ENCODE peak calls at places on chromosomes 16 and 17, in four cellular contexts. H, T, P and I are unnamed samples.

GRCh38 chr17:21183468-21183867 is 30.5 kb downstream of the TMEM11 start:
- DNase-seq in H (no peak), T (no peak), P (peak; percentile 50), I (no peak)

GRCh38 chr17:73481672-73482071 is 162.6 kb downstream of the SDK2 start:
- DNase-seq in H (no peak), T (no peak), P (no peak), I (no peak)

GRCh38 chr16:64313726-64314125 is 808.1 kb downstream of the CDH11 start:
- DNase-seq in H (no peak), T (no peak), P (no peak), I (no peak)

GRCh38 chr17:8005357-8005756 is 2.9 kb downstream of the GUCY2D start:
- DNase-seq in H (no peak), T (no peak), P (no peak), I (peak; percentile 5)

GRCh38 chr16:70380205-70380918 is 33.7 kb downstream of the DDX19A start:
- DNase-seq in H (peak; percentile 88), T (peak; percentile 23), P (peak; percentile 80), I (peak; percentile 81)

GRCh38 chr17:36085710-36086268 is 4.2 kb downstream of the CCL3 start:
- DNase-seq in H (peak; percentile 74), T (no peak), P (no peak), I (no peak)

GRCh38 chr16:11903906-11904305 is 11.8 kb downstream of the GSPT1 start:
- DNase-seq in H (no peak), T (no peak), P (no peak), I (no peak)

GRCh38 chr17:56891751-56892150 is 22.1 kb downstream of the TRIM25 start:
- DNase-seq in H (peak; percentile 26), T (no peak), P (peak; percentile 64), I (no peak)

GRCh38 chr16:46621006-46621629 is at the start of gene SHCBP1:
- DNase-seq in H (peak; percentile 91), T (peak; percentile 82), P (peak; percentile 88), I (peak; percentile 90)

GRCh38 chr17:42937712-42938596 is 26.3 kb downstream of the AARSD1 start:
- DNase-seq in H (peak; percentile 76), T (peak; percentile 23), P (no peak), I (no peak)

GRCh38 chr17:59377410-59377809 is 46.0 kb downstream of the YPEL2 start:
- DNase-seq in H (no peak), T (no peak), P (no peak), I (no peak)

GRCh38 chr17:47188266-47188665 is 829 bp downstream of the CDC27 start:
- DNase-seq in H (peak; percentile 57), T (peak; percentile 26), P (no peak), I (no peak)

GRCh38 chr16:57667526-57668258 is 414 bp upstream of the ADGRG3 start:
- DNase-seq in H (peak; percentile 68), T (no peak), P (no peak), I (no peak)

GRCh38 chr16:11395008-11395948 is 50.0 kb downstream of the RMI2 start:
- DNase-seq in H (no peak), T (no peak), P (no peak), I (no peak)

GRCh38 chr17:68349157-68349556 is 57.9 kb downstream of the ARSG start:
- DNase-seq in H (no peak), T (no peak), P (no peak), I (no peak)

GRCh38 chr17:78665952-78666920 is 89.0 kb upstream of the DNAH17 start:
- DNase-seq in H (peak; percentile 42), T (peak; percentile 67), P (no peak), I (peak; percentile 70)

GRCh38 chr16:530111-530817 is 2.8 kb downstream of the CAPN15 start:
- DNase-seq in H (no peak), T (no peak), P (no peak), I (no peak)

GRCh38 chr16:80526418-80527061 is 14.3 kb upstream of the DYNLRB2 start:
- DNase-seq in H (peak; percentile 74), T (peak; percentile 41), P (no peak), I (no peak)

GRCh38 chr17:72136692-72137550 is 16.1 kb downstream of the SOX9 start:
- DNase-seq in H (no peak), T (no peak), P (no peak), I (no peak)

GRCh38 chr17:41538565-41538991 is 10.5 kb upstream of the KRT19 start:
- DNase-seq in H (peak; percentile 26), T (no peak), P (no peak), I (no peak)

GRCh38 chr17:8602679-8603078 is 27.8 kb downstream of the MYH10 start:
- DNase-seq in H (no peak), T (no peak), P (no peak), I (no peak)

GRCh38 chr16:88706288-88706964 is at the start of the genes CTU2 and RNF166:
- DNase-seq in H (peak; percentile 90), T (peak; percentile 91), P (peak; percentile 97), I (peak; percentile 89)

GRCh38 chr17:4394208-4395110 is 28.0 kb upstream of the UBE2G1 start:
- DNase-seq in H (no peak), T (no peak), P (no peak), I (no peak)

GRCh38 chr16:11669380-11670146 is 1.3 kb downstream of the SNN start:
- DNase-seq in H (no peak), T (peak; percentile 66), P (peak; percentile 85), I (no peak)

GRCh38 chr17:5560361-5560988 is 23.8 kb downstream of the NLRP1 start:
- DNase-seq in H (no peak), T (no peak), P (no peak), I (peak; percentile 62)

GRCh38 chr16:88957887-88958577 is 19.0 kb downstream of the CBFA2T3 start:
- DNase-seq in H (no peak), T (no peak), P (peak; percentile 58), I (no peak)

GRCh38 chr16:75105306-75106061 is 11.1 kb downstream of the LDHD start:
- DNase-seq in H (peak; percentile 36), T (peak; percentile 66), P (peak; percentile 72), I (no peak)

GRCh38 chr17:80182845-80183223 is 13.0 kb downstream of the CARD14 start:
- DNase-seq in H (no peak), T (no peak), P (no peak), I (no peak)

GRCh38 chr16:89880477-89881367 is 7.3 kb downstream of the TCF25 start:
- DNase-seq in H (no peak), T (no peak), P (no peak), I (no peak)

DNA sequence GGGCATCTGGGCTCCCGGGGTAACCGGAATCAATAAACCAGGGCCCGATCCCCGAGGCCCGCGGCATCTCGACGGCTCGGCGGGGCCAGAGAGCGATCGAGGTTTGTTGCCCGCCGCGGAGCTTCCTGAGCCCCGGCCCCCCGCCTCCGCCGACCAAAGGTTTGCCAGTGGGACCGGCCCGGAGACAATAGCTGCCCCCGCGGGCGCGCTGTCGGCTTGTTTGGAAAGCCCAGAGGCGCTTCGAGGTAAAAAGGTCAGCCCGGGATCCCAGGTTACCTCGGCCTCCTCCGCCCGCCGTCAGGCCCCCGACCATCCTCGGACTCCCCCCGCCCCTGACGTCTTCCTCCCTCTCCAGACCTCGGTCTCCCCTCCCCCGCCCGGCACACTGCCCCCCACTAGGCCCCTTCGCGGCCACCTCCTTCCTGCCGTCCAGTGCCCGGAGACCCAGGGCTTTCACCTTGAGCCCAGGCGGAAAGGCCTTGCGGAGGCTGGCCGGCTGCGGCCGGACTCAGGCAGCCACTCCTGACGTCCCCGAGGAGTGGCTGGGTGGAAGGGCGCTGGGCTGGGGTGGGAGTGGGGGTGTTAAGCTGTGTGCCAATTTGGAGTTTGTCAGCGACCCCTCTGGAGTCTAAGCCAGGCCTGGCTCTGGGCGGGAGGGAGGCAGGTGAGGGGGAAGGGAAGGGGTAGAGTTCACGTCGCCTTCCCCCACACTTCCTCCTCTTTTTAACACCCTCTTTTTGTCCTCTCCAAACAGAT is 3.6 kb downstream of the HOXB1 start:
- DNase-seq in H (no peak), T (no peak), P (peak; percentile 48), I (no peak)
- H3K27ac ChIP-seq in H (peak overlapping the region; percentile 61), T (no peak overlapping the region), P (no peak overlapping the region), I (no peak overlapping the region)

DNA sequence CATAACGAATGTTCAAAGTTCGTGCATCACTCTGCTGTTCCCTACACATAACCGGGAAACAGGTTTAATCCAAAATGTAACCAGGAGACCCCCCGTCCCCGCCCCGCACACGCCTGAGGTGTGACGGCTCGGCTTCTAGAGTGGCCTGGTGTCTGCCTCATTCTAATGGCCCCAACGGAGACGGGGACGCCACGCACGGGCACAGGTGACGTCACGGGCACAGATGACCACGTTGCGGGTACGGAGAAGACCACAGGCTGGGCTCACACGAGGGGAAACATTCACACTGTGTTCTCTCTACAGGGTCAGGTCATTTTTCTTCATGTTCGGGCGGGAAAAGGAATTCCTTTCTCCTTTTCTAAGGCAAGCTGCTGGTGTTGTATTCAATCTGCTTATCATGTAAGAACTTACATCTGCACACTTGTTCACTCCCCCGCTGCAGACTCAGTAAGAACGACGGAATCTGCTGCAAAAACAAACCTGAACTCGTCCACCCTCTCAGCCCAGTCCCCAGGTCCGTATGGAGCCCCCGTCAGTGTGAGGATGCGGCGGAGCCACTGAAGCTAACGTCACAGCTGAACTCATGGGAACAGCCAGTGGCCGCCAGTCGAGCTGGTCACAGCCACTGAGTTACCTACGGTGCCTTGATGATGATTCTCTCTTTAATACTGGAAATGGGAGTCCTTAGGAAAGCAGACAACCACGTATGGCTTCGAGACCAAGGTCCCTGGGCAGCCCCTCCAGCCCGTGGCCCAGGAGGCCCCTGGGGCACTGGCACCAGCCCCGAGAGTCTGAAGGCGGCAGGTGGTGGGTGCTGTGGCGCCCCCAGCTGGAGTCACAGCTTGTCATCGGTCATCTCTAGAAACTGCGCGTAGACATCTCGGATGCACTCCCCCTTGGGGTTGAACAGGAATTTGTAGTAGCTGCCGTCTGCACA is 32.9 kb downstream of the WDR45B start:
- DNase-seq in H (no peak), T (no peak), P (no peak), I (no peak)
- TF ChIP-seq CTCF in H (no peak), T (no peak), P (no peak), I (no peak)

GRCh38 chr16:29825145-29826044 is 5.1 kb downstream of the MVP start:
- DNase-seq in H (peak; percentile 79), T (peak; percentile 52), P (peak; percentile 77), I (peak; percentile 78)
- H3K27ac ChIP-seq in H (no peak overlapping the region), T (peak overlapping the region; percentile 81), P (peak overlapping the region; percentile 46), I (peak overlapping the region; percentile 15)

GRCh38 chr17:17748179-17748578 is 66.9 kb downstream of the RAI1 start:
- DNase-seq in H (no peak), T (no peak), P (no peak), I (no peak)
- TF ChIP-seq CTCF in H (peak; percentile 18), T (no peak), P (no peak), I (no peak)

GRCh38 chr16:66919569-66920472 is 1.1 kb upstream of the CDH16 start:
- DNase-seq in H (no peak), T (no peak), P (no peak), I (no peak)

GRCh38 chr16:66916518-66916917 is 2.2 kb downstream of the CDH16 start:
- DNase-seq in H (no peak), T (no peak), P (no peak), I (no peak)

GRCh38 chr16:66917741-66918140 is 944 bp downstream of the CDH16 start:
- DNase-seq in H (no peak), T (no peak), P (no peak), I (no peak)

GRCh38 chr16:66918803-66919568 is at the start of gene CDH16:
- DNase-seq in H (no peak), T (no peak), P (no peak), I (no peak)

GRCh38 chr16:66918355-66918754 is 330 bp downstream of the CDH16 start:
- DNase-seq in H (no peak), T (no peak), P (no peak), I (no peak)
- H3K27ac ChIP-seq in H (no peak overlapping the region), T (no peak overlapping the region), P (no peak overlapping the region), I (no peak overlapping the region)

GRCh38 chr16:1950047-1950446 is 4.4 kb downstream of the RPL3L start:
- DNase-seq in H (no peak), T (no peak), P (peak; percentile 86), I (no peak)
- TF ChIP-seq CTCF in H (no peak), T (no peak), P (no peak), I (no peak)